ENCODE peak calls at places on chromosomes 7 and 10, in ten cellular contexts. C, A, D, Q, R, T, P, E, H and B are unnamed samples.

GRCh38 chr7:2195403-2196246 is 37.1 kb downstream of the MAD1L1 start:
- DNase-seq in E (no peak), H (no peak), P (no peak), T (no peak), Q (no peak), R (no peak), D (no peak), A (no peak), C (no peak), B (no peak)

GRCh38 chr10:75875740-75876139 is 444.3 kb downstream of the LRMDA start:
- DNase-seq in P (no peak), R (no peak), T (no peak), C (no peak), A (no peak), H (no peak), E (no peak), D (no peak), Q (no peak), B (no peak)

GRCh38 chr7:92767427-92767826 is 68.9 kb downstream of the CDK6 start:
- DNase-seq in H (no peak), E (no peak), Q (peak), P (no peak), A (no peak), D (no peak), T (no peak), R (no peak), C (no peak), B (no peak)

GRCh38 chr10:30073767-30074060 is 14.3 kb upstream of the JCAD start:
- DNase-seq in H (no peak), P (no peak), C (no peak), T (no peak), D (no peak), R (no peak), A (no peak), E (no peak), Q (no peak), B (no peak)

GRCh38 chr7:32583791-32584190 is 88.5 kb downstream of the AVL9 start:
- DNase-seq in C (no peak), E (no peak), P (no peak), D (no peak), A (no peak), T (no peak), R (no peak), Q (peak), H (no peak), B (no peak)

GRCh38 chr10:50312464-50313437 is 61.4 kb upstream of the ASAH2 start:
- DNase-seq in D (no peak), H (no peak), A (no peak), Q (peak), P (no peak), C (no peak), R (no peak), T (no peak), E (no peak), B (peak)

GRCh38 chr10:4353964-4354363 is 472.0 kb upstream of the AKR1E2 start:
- DNase-seq in R (no peak), P (no peak), A (no peak), H (no peak), E (no peak), D (no peak), Q (peak), C (no peak), T (peak), B (peak)

GRCh38 chr10:13016886-13017285 is 15.4 kb upstream of the CCDC3 start:
- DNase-seq in E (no peak), R (no peak), C (no peak), D (no peak), T (no peak), H (no peak), P (no peak), A (no peak), Q (no peak), B (no peak)

GRCh38 chr10:47412177-47412730 is 28.2 kb upstream of the ZNF488 start:
- DNase-seq in T (no peak), D (no peak), R (no peak), E (no peak), Q (no peak), C (no peak), P (no peak), A (no peak), H (no peak), B (no peak)

GRCh38 chr7:49812534-49812933 is 39.1 kb downstream of the VWC2 start:
- DNase-seq in P (no peak), A (no peak), R (no peak), E (no peak), T (no peak), H (no peak), C (no peak), D (no peak), Q (no peak), B (no peak)

GRCh38 chr10:23384364-23384763 is 39.8 kb upstream of the C10orf67 start:
- DNase-seq in Q (peak), A (no peak), P (no peak), T (no peak), R (no peak), H (no peak), C (no peak), D (no peak), E (no peak), B (peak)

GRCh38 chr10:15370741-15371701 is at the start of gene FAM171A1:
- DNase-seq in E (peak), H (peak), C (no peak), Q (peak), A (peak), D (peak), R (peak), T (no peak), P (no peak), B (peak)

GRCh38 chr10:4825868-4826787 is at the start of gene AKR1E2:
- DNase-seq in D (no peak), P (peak), R (peak), Q (peak), E (peak), H (no peak), A (peak), C (peak), T (peak), B (peak)

GRCh38 chr7:32462451-32462850 is 27.7 kb downstream of the LSM5 start:
- DNase-seq in E (no peak), D (no peak), T (no peak), C (no peak), A (no peak), R (no peak), H (no peak), Q (no peak), P (no peak), B (no peak)

GRCh38 chr10:132149261-132149660 is 37.5 kb upstream of the DPYSL4 start:
- DNase-seq in Q (no peak), R (no peak), D (no peak), E (no peak), T (no peak), H (no peak), P (no peak), C (no peak), A (no peak), B (no peak)

GRCh38 chr7:108037140-108037539 is 34.2 kb upstream of the LAMB1 start:
- DNase-seq in C (no peak), H (no peak), Q (no peak), P (no peak), A (no peak), E (no peak), T (no peak), R (no peak), D (peak), B (no peak)

GRCh38 chr7:74587435-74588126 is 69.9 kb upstream of the GTF2I start:
- DNase-seq in R (peak), A (peak), D (no peak), H (peak), Q (peak), E (peak), C (peak), P (peak), T (no peak), B (peak)

GRCh38 chr7:124701955-124702354 is 63.6 kb downstream of the GPR37 start:
- DNase-seq in P (no peak), T (no peak), Q (peak), R (no peak), C (no peak), D (no peak), A (no peak), H (no peak), E (no peak), B (no peak)

GRCh38 chr10:102776779-102777417 is 33.1 kb downstream of the WBP1L start:
- DNase-seq in P (peak), R (peak), D (peak), Q (peak), E (peak), T (no peak), A (peak), C (peak), H (no peak), B (peak)

GRCh38 chr10:6171891-6172354 is 30.8 kb upstream of the PFKFB3 start:
- DNase-seq in T (no peak), R (no peak), E (peak), P (peak), H (no peak), Q (peak), D (no peak), A (peak), C (peak), B (peak)

GRCh38 chr10:98394855-98395440 is 20.0 kb downstream of the PYROXD2 start:
- DNase-seq in Q (no peak), C (no peak), P (no peak), D (no peak), E (no peak), R (no peak), A (no peak), H (no peak), T (no peak), B (no peak)

GRCh38 chr7:97025983-97026704 is 1.5 kb upstream of the DLX5 start:
- DNase-seq in Q (no peak), T (no peak), D (no peak), A (no peak), P (no peak), R (peak), C (no peak), H (no peak), E (no peak), B (no peak)

GRCh38 chr10:124098575-124098974 is 5.2 kb upstream of the CHST15 start:
- DNase-seq in R (no peak), A (no peak), C (no peak), P (no peak), T (no peak), D (no peak), Q (no peak), E (no peak), H (no peak), B (no peak)

GRCh38 chr10:59857049-59857448 is 49.3 kb downstream of the CCDC6 start:
- DNase-seq in Q (peak), P (no peak), T (no peak), A (no peak), D (no peak), R (no peak), H (no peak), E (no peak), C (no peak), B (no peak)

GRCh38 chr10:94439275-94439861 is 37.0 kb downstream of the TBC1D12 start:
- DNase-seq in C (no peak), E (peak), D (no peak), A (no peak), R (no peak), T (no peak), Q (peak), P (no peak), H (no peak), B (peak)

GRCh38 chr7:94655562-94655883 is 410 bp downstream of the SGCE start:
- DNase-seq in D (peak), T (no peak), H (no peak), A (peak), P (no peak), R (peak), C (no peak), Q (no peak), E (peak), B (peak)

GRCh38 chr7:41774966-41775365 is 72.1 kb upstream of the INHBA start:
- DNase-seq in Q (no peak), D (no peak), E (no peak), R (no peak), T (no peak), A (no peak), P (no peak), H (no peak), C (no peak), B (no peak)

GRCh38 chr7:50610521-50611277 is 45.5 kb upstream of the DDC start:
- DNase-seq in T (no peak), A (no peak), Q (peak), C (no peak), H (no peak), D (no peak), E (no peak), R (no peak), P (no peak), B (peak)

GRCh38 chr10:57830877-57831535 is 436.7 kb downstream of the IPMK start:
- DNase-seq in E (no peak), D (no peak), H (no peak), P (no peak), Q (no peak), C (no peak), R (no peak), T (no peak), A (no peak), B (no peak)

DNA sequence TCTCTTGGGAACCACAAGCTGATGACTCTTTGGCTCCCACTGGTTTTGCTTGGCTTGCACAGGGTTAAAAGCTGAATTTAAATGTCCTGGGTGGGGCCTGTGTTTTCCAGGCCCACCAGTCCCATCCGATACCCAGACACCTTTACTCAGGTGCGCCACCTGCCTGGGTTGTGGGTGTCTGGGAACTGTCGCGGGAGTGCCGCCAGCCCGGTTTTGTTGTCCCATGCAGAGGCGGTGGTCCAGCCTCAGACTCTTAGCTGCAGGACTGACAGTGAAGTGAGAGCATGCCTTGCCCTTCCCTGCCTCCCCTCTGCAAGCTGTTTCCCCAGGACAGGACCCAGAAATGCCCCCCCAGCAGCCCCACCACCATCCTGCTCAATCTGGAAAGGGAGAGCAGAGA is 255.6 kb upstream of the ZNF32 start:
- DNase-seq in E (no peak), Q (no peak), P (no peak), D (no peak), C (no peak), R (no peak), A (no peak), T (peak), H (no peak), B (no peak)
- TF ChIP-seq CTCF in E (no peak), Q (no peak), P (no peak), D (no peak), C (no peak), R (no peak), A (no peak), T (peak), H (no peak), B (no peak)

GRCh38 chr7:47813614-47814260 is 134.5 kb downstream of the PKD1L1 start:
- DNase-seq in P (no peak), D (no peak), H (no peak), C (no peak), Q (no peak), T (no peak), E (no peak), A (no peak), R (no peak), B (no peak)

GRCh38 chr7:47814905-47815613 is 133.2 kb downstream of the PKD1L1 start:
- DNase-seq in T (no peak), D (no peak), A (no peak), C (no peak), Q (no peak), R (peak), H (no peak), E (no peak), P (no peak), B (no peak)

GRCh38 chr7:47811632-47812380 is 136.5 kb downstream of the PKD1L1 start:
- DNase-seq in T (no peak), E (no peak), P (no peak), R (no peak), H (no peak), C (no peak), D (no peak), A (no peak), Q (no peak), B (no peak)

GRCh38 chr7:47809387-47809786 is 138.9 kb downstream of the PKD1L1 start:
- DNase-seq in Q (no peak), D (no peak), E (no peak), T (no peak), R (no peak), H (no peak), P (no peak), C (no peak), A (no peak), B (no peak)

DNA sequence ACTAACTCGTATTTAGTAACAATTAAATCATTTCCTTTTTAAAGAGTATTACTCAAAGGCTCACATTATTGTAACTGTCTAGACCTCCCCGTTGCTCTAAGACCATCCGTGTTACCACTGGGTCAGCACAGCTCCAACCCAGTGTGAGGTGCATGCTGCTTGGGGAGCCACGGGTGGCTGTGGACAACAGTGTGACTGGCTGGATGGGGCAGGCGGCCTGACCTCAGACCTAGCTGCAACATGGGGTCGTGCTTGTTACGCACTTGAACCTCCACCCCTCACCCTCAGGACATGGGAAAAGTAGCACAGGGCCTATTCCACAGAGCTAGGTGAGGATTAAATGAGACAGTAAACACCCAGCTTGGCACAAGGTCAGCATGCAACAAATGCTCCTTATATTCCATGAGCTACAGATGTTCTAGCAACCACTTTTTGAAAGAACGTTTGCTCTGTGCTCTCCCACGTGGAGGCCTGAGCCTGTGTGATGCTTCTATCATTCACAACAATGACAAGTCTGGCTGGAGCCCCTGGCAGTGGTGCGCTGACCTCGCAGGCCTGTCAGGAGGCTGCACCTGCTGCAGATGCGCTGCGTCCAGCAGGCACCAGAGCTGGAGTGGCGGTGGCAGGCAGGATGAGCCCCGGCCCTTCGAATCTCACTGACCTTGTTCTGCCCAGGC is 135.7 kb downstream of the PKD1L1 start:
- DNase-seq in A (no peak), T (no peak), P (no peak), C (no peak), E (no peak), R (no peak), H (no peak), D (no peak), Q (no peak), B (no peak)
- H3K4me3 ChIP-seq in A (no peak), T (no peak), P (no peak), C (no peak), E (no peak), R (no peak), H (no peak), D (no peak), Q (no peak), B (no peak)

GRCh38 chr7:44375236-44375699 is 49.9 kb upstream of the CAMK2B start:
- DNase-seq in P (no peak), T (no peak), C (no peak), R (peak), E (no peak), H (no peak), A (peak), D (peak), Q (no peak), B (no peak)
- TF ChIP-seq CTCF in P (no peak), T (peak), C (no peak), R (peak), E (no peak), H (peak), A (no peak), D (peak), Q (no peak), B (peak)

GRCh38 chr7:149742075-149742701 is 31.2 kb downstream of the ZNF467 start:
- DNase-seq in A (peak), T (peak), Q (peak), D (peak), C (no peak), P (peak), E (peak), R (peak), H (no peak), B (peak)
- H3K4me3 ChIP-seq in A (peak), T (peak), Q (peak), D (peak), C (peak), P (peak), E (peak), R (peak), H (peak), B (peak)

GRCh38 chr10:70135046-70135445 is 2.4 kb upstream of the AIFM2 start:
- DNase-seq in C (peak), H (no peak), R (no peak), Q (no peak), E (no peak), T (no peak), A (peak), D (no peak), P (no peak), B (no peak)

GRCh38 chr10:70131560-70131937 is 1.1 kb downstream of the AIFM2 start:
- DNase-seq in P (no peak), E (no peak), Q (no peak), H (no peak), C (peak), D (no peak), T (no peak), R (no peak), A (peak), B (no peak)

GRCh38 chr10:70130878-70131559 is 1.6 kb downstream of the AIFM2 start:
- DNase-seq in A (peak), R (no peak), C (peak), T (no peak), D (no peak), Q (peak), H (no peak), E (no peak), P (no peak), B (peak)

GRCh38 chr10:70135684-70136083 is 3.1 kb upstream of the AIFM2 start:
- DNase-seq in T (no peak), R (no peak), Q (no peak), C (peak), A (peak), P (no peak), D (no peak), E (no peak), H (no peak), B (no peak)

GRCh38 chr10:70132098-70133029 is at the start of gene AIFM2:
- DNase-seq in T (peak), P (peak), R (peak), A (peak), E (peak), Q (peak), C (peak), D (peak), H (peak), B (peak)
- TF ChIP-seq CTCF in T (no peak), P (no peak), R (peak), A (no peak), E (no peak), Q (peak), C (no peak), D (peak), H (no peak), B (no peak)

GRCh38 chr10:122149138-122149606 is 121.9 kb upstream of the BTBD16 start:
- DNase-seq in C (peak), E (no peak), R (no peak), T (no peak), D (no peak), Q (peak), A (peak), H (no peak), P (peak), B (peak)
- H3K4me3 ChIP-seq in C (peak), E (no peak), R (no peak), T (no peak), D (no peak), Q (no peak), A (peak), H (no peak), P (peak), B (no peak)

GRCh38 chr10:80598951-80599350 is 61.2 kb downstream of the SH2D4B start:
- DNase-seq in D (no peak), R (no peak), C (peak), Q (no peak), E (no peak), H (no peak), T (no peak), A (peak), P (no peak), B (no peak)

GRCh38 chr10:80596391-80597257 is 58.9 kb downstream of the SH2D4B start:
- DNase-seq in Q (peak), R (peak), T (peak), C (peak), A (peak), E (peak), P (no peak), H (no peak), D (peak), B (peak)

GRCh38 chr10:80598084-80598798 is 60.5 kb downstream of the SH2D4B start:
- DNase-seq in C (peak), H (peak), E (no peak), D (no peak), R (no peak), A (peak), Q (no peak), P (no peak), T (no peak), B (no peak)

GRCh38 chr10:80600251-80600650 is 62.5 kb downstream of the SH2D4B start:
- DNase-seq in E (no peak), A (peak), Q (no peak), T (no peak), R (no peak), P (no peak), C (peak), D (no peak), H (no peak), B (no peak)

DNA sequence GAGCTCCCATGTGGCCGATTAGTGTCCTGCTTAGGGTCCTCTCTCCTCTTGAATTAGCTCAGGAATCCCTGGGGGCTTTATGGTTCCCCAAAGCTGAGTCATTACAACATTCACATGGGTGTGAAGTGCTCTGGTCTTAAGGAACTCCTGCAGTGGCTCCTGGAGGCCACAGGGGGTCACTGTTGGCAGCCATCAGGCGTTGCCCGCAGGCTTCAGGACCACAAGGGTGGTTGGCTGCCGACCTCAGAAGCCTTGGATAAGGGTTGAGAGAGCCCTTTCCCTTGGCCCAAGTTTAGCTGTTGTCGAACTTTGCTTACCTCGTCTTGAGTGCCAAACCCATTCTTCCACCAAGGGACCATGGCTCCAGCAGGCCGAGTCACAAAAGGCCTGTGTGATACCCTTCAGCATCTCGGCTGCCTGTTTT is 61.7 kb downstream of the SH2D4B start:
- DNase-seq in H (peak), D (peak), C (peak), T (peak), A (peak), Q (peak), R (peak), P (no peak), E (peak), B (peak)
- TF ChIP-seq CTCF in H (peak), D (peak), C (no peak), T (peak), A (no peak), Q (peak), R (peak), P (peak), E (peak), B (peak)

GRCh38 chr10:103983367-103983911 is 16.5 kb downstream of the SLK start:
- DNase-seq in C (no peak), P (no peak), H (peak), T (no peak), R (no peak), D (no peak), A (no peak), E (no peak), Q (no peak), B (peak)
- H3K4me3 ChIP-seq in C (no peak), P (no peak), H (peak), T (no peak), R (no peak), D (no peak), A (no peak), E (no peak), Q (no peak), B (no peak)